ENCODE peak calls at places on chromosomes 12 and 14, in five cellular contexts. O, E, G, A and Z are unnamed samples.
A peak's percentile ranks its signal among the peaks of the same experiment; 100 is the strongest.

GRCh38 chr14:101442451-101442850 is 118.8 kb upstream of the DIO3 start:
- DNase-seq in G (peak; percentile 71), A (no peak), O (peak; percentile 26), E (peak; percentile 30), Z (peak; percentile 80)

GRCh38 chr14:24806061-24806678 is 172.2 kb upstream of the GZMB start:
- DNase-seq in G (peak; percentile 2), A (peak; percentile 72), E (peak; percentile 12), O (no peak), Z (no peak)

GRCh38 chr14:47917344-47917954 is 242.0 kb upstream of the MDGA2 start:
- DNase-seq in E (no peak), G (no peak), O (no peak), A (peak; percentile 20), Z (no peak)

GRCh38 chr12:121465921-121466799 is 66.2 kb downstream of the RNF34 start:
- DNase-seq in A (no peak), G (peak; percentile 33), E (no peak), O (peak; percentile 31), Z (peak; percentile 41)

GRCh38 chr12:6538420-6539275 is 4.3 kb downstream of the GAPDH start:
- DNase-seq in A (no peak), G (no peak), E (no peak), O (no peak), Z (no peak)

GRCh38 chr12:24038211-24038997 is 88.9 kb upstream of the SOX5 start:
- DNase-seq in E (no peak), O (no peak), G (no peak), A (no peak), Z (no peak)

GRCh38 chr12:110039085-110039807 is 9.1 kb downstream of the C12orf76 start:
- DNase-seq in A (no peak), G (peak; percentile 59), E (no peak), O (no peak), Z (peak; percentile 69)

GRCh38 chr14:77903233-77903632 is 103.3 kb downstream of the ADCK1 start:
- DNase-seq in G (no peak), E (no peak), A (no peak), O (no peak), Z (no peak)

GRCh38 chr12:107372229-107372658 is 278.9 kb upstream of the CRY1 start:
- DNase-seq in G (peak; percentile 74), O (no peak), E (no peak), A (no peak), Z (peak; percentile 65)

GRCh38 chr12:119069029-119069731 is 87.8 kb downstream of the SRRM4 start:
- DNase-seq in E (no peak), A (no peak), G (no peak), O (no peak), Z (no peak)

GRCh38 chr12:54357802-54358619 is 6.3 kb downstream of the GPR84 start:
- DNase-seq in G (peak; percentile 44), O (peak; percentile 24), A (no peak), E (no peak), Z (peak; percentile 43)

GRCh38 chr14:95452890-95453712 is 63.3 kb downstream of the SYNE3 start:
- DNase-seq in G (no peak), A (no peak), O (no peak), E (no peak), Z (no peak)

GRCh38 chr12:114447274-114447716 is 41.4 kb upstream of the TBX5 start:
- DNase-seq in G (no peak), O (no peak), E (no peak), A (no peak), Z (no peak)

GRCh38 chr12:129363041-129363440 is 509.8 kb downstream of the GLT1D1 start:
- DNase-seq in O (no peak), G (no peak), A (no peak), E (no peak), Z (no peak)

GRCh38 chr12:16506394-16506793 is 99.6 kb downstream of the LMO3 start:
- DNase-seq in A (no peak), G (no peak), O (no peak), E (no peak), Z (no peak)

GRCh38 chr14:73263606-73264005 is 26.3 kb downstream of the PAPLN start:
- DNase-seq in A (no peak), E (no peak), O (no peak), G (no peak), Z (no peak)

GRCh38 chr14:66638688-66639087 is 130.7 kb downstream of the GPHN start:
- DNase-seq in A (no peak), O (no peak), G (no peak), E (no peak), Z (no peak)

GRCh38 chr12:74111688-74112360 is 425.8 kb upstream of the ATXN7L3B start:
- DNase-seq in O (no peak), E (no peak), G (no peak), A (peak; percentile 24), Z (no peak)

GRCh38 chr12:205026-205425 is 8.9 kb downstream of the SLC6A12 start:
- DNase-seq in E (no peak), O (no peak), G (no peak), A (no peak), Z (no peak)

GRCh38 chr14:90508536-90509254 is 111.9 kb downstream of the CALM1 start:
- DNase-seq in E (no peak), O (no peak), G (no peak), A (no peak), Z (no peak)

GRCh38 chr14:82224610-82225009 is 691.0 kb upstream of the SEL1L start:
- DNase-seq in A (no peak), E (no peak), G (no peak), O (no peak), Z (no peak)

GRCh38 chr12:5230151-5230550 is 186.5 kb downstream of the KCNA5 start:
- DNase-seq in E (no peak), A (no peak), O (no peak), G (no peak), Z (no peak)

GRCh38 chr14:59107819-59108218 is 80.6 kb upstream of the DAAM1 start:
- DNase-seq in A (no peak), G (no peak), O (no peak), E (no peak), Z (no peak)

GRCh38 chr14:32408018-32408417 is 78.9 kb downstream of the AKAP6 start:
- DNase-seq in A (no peak), O (no peak), E (no peak), G (no peak), Z (no peak)